ENCODE peak calls at places on chromosomes 13 and 19, in ten cellular contexts. G, P, J, Y, A, W, T, L, C and N are unnamed samples.

GRCh38 chr19:27793128-27793643 is 1419.8 kb downstream of the UQCRFS1 start:
- DNase-seq in G (peak; percentile 63), L (peak; percentile 75), A (peak; percentile 88), P (peak; percentile 65), Y (no peak), C (peak; percentile 83), J (peak; percentile 78), T (no peak), W (peak; percentile 97), N (peak; percentile 71)

GRCh38 chr13:51760592-51760991 is 43.4 kb downstream of the DHRS12 start:
- DNase-seq in Y (no peak), W (no peak), J (no peak), T (no peak), L (no peak), P (no peak), G (no peak), A (no peak), C (no peak), N (no peak)

GRCh38 chr13:99206873-99207272 is 6.2 kb downstream of the UBAC2 start:
- DNase-seq in W (no peak), A (no peak), L (no peak), J (no peak), G (no peak), T (peak; percentile 57), P (no peak), Y (no peak), C (no peak), N (no peak)

GRCh38 chr19:6066661-6067646 is 43.3 kb downstream of the RFX2 start:
- DNase-seq in Y (peak; percentile 86), C (peak; percentile 68), W (peak; percentile 86), L (peak; percentile 99), J (peak; percentile 56), A (peak; percentile 91), P (peak; percentile 90), G (peak; percentile 88), T (peak; percentile 97), N (peak; percentile 92)

GRCh38 chr19:18311495-18311894 is 11.4 kb downstream of the LSM4 start:
- DNase-seq in L (no peak), J (peak; percentile 20), A (no peak), Y (no peak), G (no peak), C (no peak), T (no peak), P (no peak), W (no peak), N (no peak)

GRCh38 chr13:59861676-59862075 is 302.1 kb downstream of the DIAPH3 start:
- DNase-seq in C (no peak), L (no peak), J (no peak), A (no peak), W (no peak), P (no peak), T (no peak), G (no peak), Y (no peak), N (no peak)

GRCh38 chr13:101611491-101612475 is 159.3 kb downstream of the ITGBL1 start:
- DNase-seq in Y (no peak), J (no peak), A (no peak), P (no peak), T (no peak), G (no peak), W (no peak), L (no peak), C (no peak), N (no peak)

GRCh38 chr13:101454767-101455166 is 2.3 kb downstream of the ITGBL1 start:
- DNase-seq in C (no peak), L (no peak), P (no peak), J (no peak), W (no peak), G (no peak), A (no peak), Y (no peak), T (no peak), N (no peak)

DNA sequence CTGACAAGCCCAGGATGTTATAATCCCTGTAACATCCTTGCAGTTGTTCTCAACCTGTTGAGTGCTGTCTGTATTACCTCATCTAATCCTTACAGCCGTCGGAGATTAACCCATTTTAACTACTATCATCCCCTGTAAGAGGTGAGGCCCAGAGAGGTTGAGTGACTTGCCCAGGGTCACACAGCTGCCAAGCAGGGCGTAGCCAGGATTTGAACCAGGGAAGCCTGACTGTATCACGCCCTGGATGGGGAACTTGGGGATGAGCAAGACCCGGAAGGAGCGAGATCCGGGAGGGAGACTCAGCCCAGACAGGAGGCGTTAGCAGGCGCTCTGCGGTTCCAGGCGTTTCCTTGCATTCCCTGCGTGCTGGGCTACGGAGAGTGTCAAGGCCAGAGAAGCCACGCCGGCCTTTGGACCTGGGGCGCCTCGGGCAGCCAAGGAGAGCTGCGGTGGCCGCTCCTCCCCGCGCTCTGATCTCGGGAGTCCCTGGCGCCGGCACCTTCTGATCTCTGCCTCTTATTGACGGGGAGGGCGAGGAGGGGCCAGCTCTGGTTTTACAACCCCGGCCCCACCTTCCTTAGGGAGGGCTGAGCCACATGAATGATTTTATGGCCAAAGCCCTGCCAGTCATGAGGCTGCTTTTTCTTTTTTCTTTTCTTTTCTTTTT is 6.2 kb downstream of the SULT2B1 start:
- DNase-seq in W (peak; percentile 96), G (no peak), Y (no peak), J (peak; percentile 44), L (no peak), P (no peak), C (no peak), A (peak; percentile 94), T (no peak), N (peak; percentile 80)
- TF ChIP-seq EP300 in W (no peak), G (no peak), Y (no peak), J (no peak), L (no peak), P (no peak), C (no peak), A (peak; percentile 41), T (no peak), N (no peak)

GRCh38 chr13:27321619-27322385 is 51.2 kb downstream of the RASL11A start:
- DNase-seq in T (no peak), C (no peak), A (no peak), Y (no peak), W (no peak), J (no peak), G (no peak), L (no peak), P (no peak), N (no peak)

GRCh38 chr13:27329210-27329609 is 58.6 kb downstream of the RASL11A start:
- DNase-seq in G (no peak), L (no peak), P (no peak), J (no peak), W (no peak), C (no peak), A (no peak), T (no peak), Y (no peak), N (no peak)

DNA sequence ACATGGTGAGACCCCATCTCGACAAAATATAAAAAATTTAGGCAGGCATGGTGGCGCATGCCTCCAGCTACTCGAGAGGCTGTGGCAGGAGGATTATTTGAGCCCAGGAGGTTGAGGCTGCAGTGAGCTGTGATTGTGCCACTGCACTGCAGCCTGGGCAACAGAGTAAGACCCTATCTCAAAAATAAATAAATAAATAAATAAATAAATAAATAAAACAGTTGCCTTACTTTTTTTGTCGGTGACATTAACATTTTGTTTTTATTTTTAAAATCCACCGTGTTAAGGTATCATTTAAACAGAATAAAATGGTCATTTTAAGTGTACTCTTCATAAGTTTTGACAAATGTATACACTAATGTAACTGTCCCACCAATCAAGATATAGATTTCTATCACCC is 57.0 kb downstream of the RASL11A start:
- DNase-seq in C (no peak), Y (no peak), W (no peak), G (no peak), L (no peak), T (no peak), J (no peak), A (no peak), P (no peak), N (no peak)
- TF ChIP-seq EP300 in C (no peak), Y (no peak), W (no peak), G (no peak), L (no peak), T (no peak), J (no peak), A (no peak), P (no peak), N (no peak)

GRCh38 chr19:45423589-45424190 is at the start of gene ERCC1:
- DNase-seq in Y (peak; percentile 96), J (peak; percentile 98), W (peak; percentile 98), G (peak; percentile 91), T (peak; percentile 98), A (no peak), L (no peak), P (peak; percentile 98), C (peak; percentile 99), N (peak; percentile 99)

GRCh38 chr19:45423033-45423588 is 606 bp downstream of the ERCC1 start:
- DNase-seq in J (no peak), W (peak; percentile 7), A (peak; percentile 99), Y (no peak), P (no peak), C (no peak), L (peak; percentile 97), T (no peak), G (no peak), N (no peak)

GRCh38 chr19:45424191-45425058 is 708 bp upstream of the ERCC1 start:
- DNase-seq in A (peak; percentile 75), P (peak; percentile 67), J (peak; percentile 69), G (peak; percentile 44), T (no peak), C (peak; percentile 76), Y (peak; percentile 65), L (peak; percentile 90), W (peak; percentile 96), N (peak; percentile 62)

DNA sequence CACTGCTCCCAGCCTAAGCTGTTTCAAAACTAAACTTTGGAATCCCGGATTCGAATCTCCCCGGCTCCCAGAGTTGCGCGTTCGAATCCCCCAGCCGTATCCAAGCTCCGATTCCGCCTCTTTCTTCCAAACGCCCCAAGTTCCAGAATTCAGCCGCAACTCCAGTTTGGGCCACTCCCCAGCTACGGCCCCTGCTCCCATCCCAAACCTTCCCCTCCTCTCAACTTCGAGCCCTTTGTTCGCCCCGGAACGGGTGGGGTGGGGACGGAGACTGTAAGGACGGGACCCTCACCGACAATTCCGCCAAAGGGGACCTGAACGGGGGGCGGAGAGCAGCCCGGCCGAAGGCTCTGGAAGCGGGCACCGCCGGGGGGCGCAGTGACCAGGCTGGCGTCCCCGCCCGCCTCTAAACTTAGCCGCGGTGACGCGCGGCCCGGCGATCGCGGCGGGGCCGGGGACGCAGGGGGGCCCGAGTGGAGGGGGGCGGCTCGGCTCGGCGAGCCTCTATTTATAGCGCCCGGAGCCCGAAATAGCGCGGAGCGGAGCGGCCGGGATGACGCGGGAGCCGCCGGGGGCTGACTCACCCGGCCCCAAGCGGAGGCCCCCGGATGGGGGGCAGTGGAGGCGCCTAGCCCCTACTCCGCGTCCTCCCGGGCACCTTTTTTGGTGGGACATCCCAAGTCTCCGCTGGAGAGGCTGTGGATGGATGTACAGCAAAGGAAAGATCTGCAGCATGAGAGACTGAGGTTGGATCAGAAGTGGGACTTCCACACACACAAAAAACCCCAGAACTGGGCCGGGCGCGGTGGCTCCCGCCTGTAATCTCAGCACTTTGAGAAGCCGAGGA is 4.9 kb upstream of the ERCC1 start:
- DNase-seq in A (peak; percentile 52), Y (peak; percentile 70), C (peak; percentile 85), W (peak; percentile 68), T (no peak), P (peak; percentile 83), G (no peak), L (peak; percentile 80), J (peak; percentile 72), N (peak; percentile 38)
- TF ChIP-seq EP300 in A (no peak), Y (no peak), C (no peak), W (no peak), T (no peak), P (no peak), G (no peak), L (no peak), J (no peak), N (no peak)

GRCh38 chr19:50875795-50876422 is 2.7 kb downstream of the KLK2 start:
- DNase-seq in T (no peak), G (no peak), W (no peak), P (no peak), C (no peak), A (no peak), L (no peak), Y (no peak), J (no peak), N (no peak)

GRCh38 chr19:50873056-50873455 is at the start of gene KLK2:
- DNase-seq in W (no peak), A (no peak), C (no peak), L (no peak), P (no peak), G (no peak), J (no peak), Y (no peak), T (no peak), N (no peak)

GRCh38 chr19:50874185-50874584 is 946 bp downstream of the KLK2 start:
- DNase-seq in C (no peak), G (no peak), W (no peak), Y (no peak), P (no peak), T (no peak), A (no peak), L (no peak), J (no peak), N (no peak)

GRCh38 chr19:50869479-50869878 is 3.8 kb upstream of the KLK2 start:
- DNase-seq in G (no peak), Y (no peak), C (no peak), J (no peak), T (no peak), W (no peak), A (no peak), L (no peak), P (no peak), N (no peak)

GRCh38 chr19:50870417-50871089 is 2.7 kb upstream of the KLK2 start:
- DNase-seq in G (no peak), W (peak; percentile 65), P (peak; percentile 80), L (no peak), A (no peak), Y (no peak), J (peak; percentile 94), C (peak; percentile 52), T (no peak), N (no peak)
- TF ChIP-seq EP300 in G (no peak), W (no peak), P (no peak), L (no peak), A (no peak), Y (no peak), J (peak; percentile 51), C (no peak), T (no peak), N (no peak)